ENCODE peak calls at places on chromosomes 7 and 10, in ten cellular contexts. One of them, this sample, is unnamed.

GRCh38 chr10:114306116-114306973 is 67.3 kb downstream of the VWA2 start:
- DNase-seq in fibroblast of lung: peak
- DNase-seq in transverse colon: no peak
- DNase-seq in stomach: no peak
- DNase-seq in left lung: no peak
- DNase-seq in esophagus squamous epithelium: no peak
- DNase-seq in tibial artery: no peak
- DNase-seq in tibial nerve: no peak
- DNase-seq in pancreas: no peak
- DNase-seq in GM23248: peak
- DNase-seq in this sample: no peak

GRCh38 chr10:64036306-64036930 is 515.2 kb downstream of the REEP3 start:
- DNase-seq in left lung: no peak
- DNase-seq in pancreas: no peak
- DNase-seq in transverse colon: no peak
- DNase-seq in tibial nerve: no peak
- DNase-seq in fibroblast of lung: peak
- DNase-seq in stomach: no peak
- DNase-seq in tibial artery: no peak
- DNase-seq in GM23248: peak
- DNase-seq in esophagus squamous epithelium: no peak
- DNase-seq in this sample: no peak

GRCh38 chr10:4241724-4242345 is 456.8 kb upstream of the KLF6 start:
- DNase-seq in transverse colon: no peak
- DNase-seq in left lung: no peak
- DNase-seq in fibroblast of lung: peak
- DNase-seq in tibial artery: no peak
- DNase-seq in esophagus squamous epithelium: no peak
- DNase-seq in GM23248: peak
- DNase-seq in stomach: no peak
- DNase-seq in pancreas: peak
- DNase-seq in tibial nerve: no peak
- DNase-seq in this sample: no peak

GRCh38 chr10:51204691-51205090 is 130.4 kb downstream of the PRKG1 start:
- DNase-seq in transverse colon: no peak
- DNase-seq in esophagus squamous epithelium: no peak
- DNase-seq in stomach: no peak
- DNase-seq in tibial nerve: no peak
- DNase-seq in fibroblast of lung: peak
- DNase-seq in pancreas: no peak
- DNase-seq in tibial artery: no peak
- DNase-seq in left lung: no peak
- DNase-seq in GM23248: peak
- DNase-seq in this sample: no peak

GRCh38 chr7:79176859-79177477 is 276.5 kb downstream of the MAGI2 start:
- DNase-seq in left lung: no peak
- DNase-seq in esophagus squamous epithelium: no peak
- DNase-seq in stomach: no peak
- DNase-seq in GM23248: peak
- DNase-seq in tibial artery: no peak
- DNase-seq in tibial nerve: no peak
- DNase-seq in pancreas: peak
- DNase-seq in transverse colon: no peak
- DNase-seq in fibroblast of lung: peak
- DNase-seq in this sample: no peak

GRCh38 chr7:39465055-39465929 is 100.9 kb upstream of the YAE1 start:
- DNase-seq in stomach: peak
- DNase-seq in fibroblast of lung: peak
- DNase-seq in esophagus squamous epithelium: no peak
- DNase-seq in tibial artery: no peak
- DNase-seq in GM23248: peak
- DNase-seq in transverse colon: peak
- DNase-seq in tibial nerve: no peak
- DNase-seq in left lung: no peak
- DNase-seq in pancreas: peak
- DNase-seq in this sample: no peak

GRCh38 chr10:10796061-10796773 is 221.5 kb upstream of the CELF2 start:
- DNase-seq in GM23248: peak
- DNase-seq in esophagus squamous epithelium: no peak
- DNase-seq in tibial artery: no peak
- DNase-seq in tibial nerve: no peak
- DNase-seq in pancreas: no peak
- DNase-seq in fibroblast of lung: peak
- DNase-seq in stomach: no peak
- DNase-seq in transverse colon: no peak
- DNase-seq in left lung: no peak
- DNase-seq in this sample: no peak

GRCh38 chr10:491667-492424 is 197.6 kb downstream of the DIP2C start:
- DNase-seq in stomach: no peak
- DNase-seq in left lung: no peak
- DNase-seq in GM23248: no peak
- DNase-seq in pancreas: no peak
- DNase-seq in esophagus squamous epithelium: no peak
- DNase-seq in tibial artery: no peak
- DNase-seq in tibial nerve: no peak
- DNase-seq in fibroblast of lung: no peak
- DNase-seq in transverse colon: no peak
- DNase-seq in this sample: no peak

GRCh38 chr7:52634996-52635395 is 400.4 kb upstream of the POM121L12 start:
- DNase-seq in GM23248: no peak
- DNase-seq in pancreas: no peak
- DNase-seq in esophagus squamous epithelium: no peak
- DNase-seq in tibial artery: no peak
- DNase-seq in left lung: no peak
- DNase-seq in fibroblast of lung: no peak
- DNase-seq in tibial nerve: no peak
- DNase-seq in stomach: no peak
- DNase-seq in transverse colon: no peak
- DNase-seq in this sample: no peak

GRCh38 chr10:91190388-91190870 is 30.0 kb upstream of the PCGF5 start:
- DNase-seq in stomach: no peak
- DNase-seq in GM23248: peak
- DNase-seq in esophagus squamous epithelium: no peak
- DNase-seq in transverse colon: no peak
- DNase-seq in left lung: no peak
- DNase-seq in tibial nerve: no peak
- DNase-seq in tibial artery: no peak
- DNase-seq in fibroblast of lung: peak
- DNase-seq in pancreas: no peak
- DNase-seq in this sample: no peak

GRCh38 chr7:107746006-107746405 is 2.1 kb downstream of the CBLL1 start:
- DNase-seq in esophagus squamous epithelium: no peak
- DNase-seq in tibial artery: no peak
- DNase-seq in stomach: no peak
- DNase-seq in left lung: no peak
- DNase-seq in fibroblast of lung: no peak
- DNase-seq in GM23248: peak
- DNase-seq in transverse colon: no peak
- DNase-seq in pancreas: no peak
- DNase-seq in tibial nerve: no peak
- DNase-seq in this sample: no peak

GRCh38 chr7:44768663-44769361 is 20.2 kb downstream of the ZMIZ2 start:
- DNase-seq in fibroblast of lung: no peak
- DNase-seq in tibial nerve: no peak
- DNase-seq in tibial artery: no peak
- DNase-seq in pancreas: no peak
- DNase-seq in esophagus squamous epithelium: no peak
- DNase-seq in transverse colon: no peak
- DNase-seq in stomach: no peak
- DNase-seq in left lung: no peak
- DNase-seq in GM23248: no peak
- DNase-seq in this sample: no peak
- H3K27ac ChIP-seq in fibroblast of lung: no peak
- H3K27ac ChIP-seq in tibial nerve: no peak
- H3K27ac ChIP-seq in tibial artery: peak
- H3K27ac ChIP-seq in pancreas: peak
- H3K27ac ChIP-seq in esophagus squamous epithelium: peak
- H3K27ac ChIP-seq in transverse colon: peak
- H3K27ac ChIP-seq in stomach: peak
- H3K27ac ChIP-seq in left lung: peak
- H3K27ac ChIP-seq in GM23248: no peak
- H3K27ac ChIP-seq in this sample: peak

GRCh38 chr7:99562114-99562784 is 3.8 kb downstream of the ZNF655 start:
- DNase-seq in esophagus squamous epithelium: no peak
- DNase-seq in stomach: no peak
- DNase-seq in pancreas: no peak
- DNase-seq in left lung: no peak
- DNase-seq in transverse colon: no peak
- DNase-seq in fibroblast of lung: no peak
- DNase-seq in tibial nerve: no peak
- DNase-seq in GM23248: peak
- DNase-seq in tibial artery: no peak
- DNase-seq in this sample: no peak

GRCh38 chr7:99562832-99563231 is 4.4 kb downstream of the ZNF655 start:
- DNase-seq in tibial nerve: no peak
- DNase-seq in pancreas: no peak
- DNase-seq in tibial artery: no peak
- DNase-seq in stomach: no peak
- DNase-seq in fibroblast of lung: peak
- DNase-seq in GM23248: peak
- DNase-seq in left lung: no peak
- DNase-seq in esophagus squamous epithelium: no peak
- DNase-seq in transverse colon: peak
- DNase-seq in this sample: no peak

GRCh38 chr7:99560834-99561734 is 2.6 kb downstream of the ZNF655 start:
- DNase-seq in pancreas: no peak
- DNase-seq in tibial artery: no peak
- DNase-seq in transverse colon: no peak
- DNase-seq in tibial nerve: no peak
- DNase-seq in left lung: no peak
- DNase-seq in stomach: no peak
- DNase-seq in GM23248: no peak
- DNase-seq in fibroblast of lung: no peak
- DNase-seq in esophagus squamous epithelium: no peak
- DNase-seq in this sample: no peak

GRCh38 chr7:99561735-99562051 is 3.3 kb downstream of the ZNF655 start:
- DNase-seq in GM23248: no peak
- DNase-seq in tibial nerve: no peak
- DNase-seq in fibroblast of lung: no peak
- DNase-seq in esophagus squamous epithelium: no peak
- DNase-seq in pancreas: no peak
- DNase-seq in transverse colon: no peak
- DNase-seq in left lung: no peak
- DNase-seq in stomach: no peak
- DNase-seq in tibial artery: no peak
- DNase-seq in this sample: no peak

DNA sequence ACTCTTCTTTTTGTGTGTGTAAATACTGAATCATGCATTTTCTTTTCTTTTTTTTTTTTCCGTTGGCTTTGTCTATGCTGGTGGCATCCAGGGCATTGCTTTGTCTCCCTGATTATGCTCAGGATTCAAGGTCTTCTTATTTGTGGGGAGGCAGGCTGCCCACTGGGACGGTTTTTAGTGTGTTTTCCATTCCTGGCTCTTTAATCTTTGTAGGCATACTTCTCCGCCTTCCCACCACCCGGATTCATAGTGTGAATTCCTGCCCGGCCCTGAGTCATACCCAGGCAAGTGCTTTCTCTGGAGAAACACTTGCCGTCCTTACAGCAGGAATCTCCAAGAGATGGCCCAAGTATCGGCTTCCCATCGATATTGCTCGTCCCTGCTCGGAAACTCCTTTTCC is 5.2 kb downstream of the ZNF655 start:
- DNase-seq in tibial artery: no peak
- DNase-seq in transverse colon: no peak
- DNase-seq in tibial nerve: no peak
- DNase-seq in fibroblast of lung: peak
- DNase-seq in esophagus squamous epithelium: no peak
- DNase-seq in left lung: no peak
- DNase-seq in stomach: no peak
- DNase-seq in pancreas: no peak
- DNase-seq in GM23248: peak
- DNase-seq in this sample: no peak
- H3K27ac ChIP-seq in tibial artery: no peak
- H3K27ac ChIP-seq in transverse colon: no peak
- H3K27ac ChIP-seq in tibial nerve: no peak
- H3K27ac ChIP-seq in fibroblast of lung: peak
- H3K27ac ChIP-seq in esophagus squamous epithelium: peak
- H3K27ac ChIP-seq in left lung: peak
- H3K27ac ChIP-seq in stomach: peak
- H3K27ac ChIP-seq in pancreas: no peak
- H3K27ac ChIP-seq in GM23248: peak
- H3K27ac ChIP-seq in this sample: no peak

DNA sequence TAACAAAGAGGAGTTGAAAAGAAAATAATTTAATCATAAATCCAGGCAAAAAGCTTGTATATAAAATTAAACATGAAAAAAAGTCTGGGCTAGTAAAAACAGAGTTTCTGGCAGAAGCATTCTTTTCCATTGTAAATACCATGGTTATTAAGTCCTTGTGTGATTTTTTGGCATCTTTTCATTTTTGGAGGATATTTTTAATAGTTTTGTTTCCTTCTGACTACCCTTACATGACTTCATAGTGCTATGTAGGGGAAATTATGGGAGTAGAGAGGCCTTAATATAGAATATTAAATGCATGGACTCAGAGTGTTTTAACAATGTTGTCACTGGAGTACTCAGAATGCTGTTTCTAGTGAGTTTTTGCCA is 174.5 kb upstream of the ZNF32 start:
- DNase-seq in pancreas: no peak
- DNase-seq in tibial nerve: no peak
- DNase-seq in stomach: no peak
- DNase-seq in esophagus squamous epithelium: no peak
- DNase-seq in left lung: no peak
- DNase-seq in GM23248: peak
- DNase-seq in fibroblast of lung: no peak
- DNase-seq in tibial artery: no peak
- DNase-seq in transverse colon: no peak
- DNase-seq in this sample: no peak
- H3K27ac ChIP-seq in pancreas: no peak
- H3K27ac ChIP-seq in tibial nerve: no peak
- H3K27ac ChIP-seq in stomach: no peak
- H3K27ac ChIP-seq in esophagus squamous epithelium: peak
- H3K27ac ChIP-seq in left lung: no peak
- H3K27ac ChIP-seq in GM23248: peak
- H3K27ac ChIP-seq in fibroblast of lung: no peak
- H3K27ac ChIP-seq in tibial artery: peak
- H3K27ac ChIP-seq in transverse colon: peak
- H3K27ac ChIP-seq in this sample: peak

GRCh38 chr10:89838002-89838615 is 136.7 kb downstream of the KIF20B start:
- DNase-seq in stomach: no peak
- DNase-seq in tibial artery: no peak
- DNase-seq in transverse colon: no peak
- DNase-seq in GM23248: peak
- DNase-seq in fibroblast of lung: peak
- DNase-seq in pancreas: no peak
- DNase-seq in left lung: no peak
- DNase-seq in tibial nerve: no peak
- DNase-seq in esophagus squamous epithelium: no peak
- DNase-seq in this sample: no peak

GRCh38 chr10:89837173-89838001 is 136.0 kb downstream of the KIF20B start:
- DNase-seq in tibial artery: peak
- DNase-seq in tibial nerve: peak
- DNase-seq in GM23248: peak
- DNase-seq in stomach: peak
- DNase-seq in pancreas: peak
- DNase-seq in esophagus squamous epithelium: no peak
- DNase-seq in fibroblast of lung: peak
- DNase-seq in left lung: peak
- DNase-seq in transverse colon: peak
- DNase-seq in this sample: no peak

GRCh38 chr10:89836840-89837172 is 135.4 kb downstream of the KIF20B start:
- DNase-seq in fibroblast of lung: no peak
- DNase-seq in GM23248: no peak
- DNase-seq in transverse colon: no peak
- DNase-seq in esophagus squamous epithelium: no peak
- DNase-seq in left lung: no peak
- DNase-seq in tibial nerve: no peak
- DNase-seq in tibial artery: no peak
- DNase-seq in stomach: no peak
- DNase-seq in pancreas: no peak
- DNase-seq in this sample: no peak
- H3K27ac ChIP-seq in fibroblast of lung: no peak
- H3K27ac ChIP-seq in GM23248: no peak
- H3K27ac ChIP-seq in transverse colon: peak
- H3K27ac ChIP-seq in esophagus squamous epithelium: peak
- H3K27ac ChIP-seq in left lung: peak
- H3K27ac ChIP-seq in tibial nerve: no peak
- H3K27ac ChIP-seq in tibial artery: peak
- H3K27ac ChIP-seq in stomach: peak
- H3K27ac ChIP-seq in pancreas: no peak
- H3K27ac ChIP-seq in this sample: no peak

This sample was measured in thoracic aorta.